ENCODE peak calls at places on chromosomes 2 and 18, in nine cellular contexts. P, S, D, R, F, G, H, Y and Z are unnamed samples.

GRCh38 chr2:98086491-98087446 is at the start of gene VWA3B:
- DNase-seq in P (no peak), S (peak), D (no peak), R (no peak), F (peak), G (peak), H (peak), Y (no peak), Z (peak)

GRCh38 chr18:49993299-49993698 is 180.0 kb upstream of the ACAA2 start:
- DNase-seq in P (no peak), S (no peak), D (no peak), R (no peak), F (no peak), G (no peak), H (no peak), Y (no peak), Z (no peak)

GRCh38 chr18:49305688-49306336 is 154.6 kb downstream of the DYM start:
- DNase-seq in P (no peak), S (no peak), D (no peak), R (no peak), F (peak), G (no peak), H (no peak), Y (no peak), Z (no peak)

GRCh38 chr2:63058742-63059433 is 8.3 kb downstream of the OTX1 start:
- DNase-seq in P (peak), S (peak), D (no peak), R (no peak), F (no peak), G (peak), H (no peak), Y (no peak), Z (no peak)

GRCh38 chr2:62775367-62775668 is 69.8 kb downstream of the EHBP1 start:
- DNase-seq in P (no peak), S (no peak), D (no peak), R (no peak), F (no peak), G (no peak), H (no peak), Y (no peak), Z (no peak)

GRCh38 chr2:112156152-112156986 is 18.2 kb downstream of the FBLN7 start:
- DNase-seq in P (peak), S (peak), D (peak), R (no peak), F (peak), G (no peak), H (no peak), Y (no peak), Z (no peak)

GRCh38 chr2:3107567-3107966 is 270.1 kb downstream of the EIPR1 start:
- DNase-seq in P (no peak), S (no peak), D (no peak), R (no peak), F (no peak), G (no peak), H (no peak), Y (no peak), Z (no peak)

GRCh38 chr2:241065355-241065803 is 36.7 kb downstream of the MTERF4 start:
- DNase-seq in P (no peak), S (no peak), D (no peak), R (no peak), F (no peak), G (no peak), H (no peak), Y (no peak), Z (no peak)

GRCh38 chr2:128438091-128438490 is 119.4 kb upstream of the HS6ST1 start:
- DNase-seq in P (no peak), S (no peak), D (no peak), R (no peak), F (no peak), G (no peak), H (no peak), Y (no peak), Z (no peak)

GRCh38 chr2:64455545-64455944 is 1.6 kb downstream of the LGALSL start:
- DNase-seq in P (no peak), S (no peak), D (no peak), R (no peak), F (peak), G (peak), H (no peak), Y (no peak), Z (no peak)

GRCh38 chr2:96528680-96529375 is 7.7 kb upstream of the ARID5A start:
- DNase-seq in P (no peak), S (no peak), D (no peak), R (no peak), F (no peak), G (no peak), H (no peak), Y (no peak), Z (no peak)

GRCh38 chr2:8684885-8685696 is 3.2 kb downstream of the ID2 start:
- DNase-seq in P (peak), S (peak), D (peak), R (peak), F (peak), G (peak), H (peak), Y (no peak), Z (no peak)

GRCh38 chr2:172021955-172022354 is 22.2 kb downstream of the METAP1D start:
- DNase-seq in P (no peak), S (peak), D (peak), R (no peak), F (peak), G (no peak), H (no peak), Y (no peak), Z (peak)

GRCh38 chr2:102442967-102443828 is 20.2 kb downstream of the IL18RAP start:
- DNase-seq in P (peak), S (peak), D (peak), R (no peak), F (peak), G (peak), H (peak), Y (peak), Z (no peak)